ENCODE peak calls at places on chromosome 1, in six cellular contexts. One of them, this sample, is unnamed.

GRCh38 chr1:231059566-231060193 is 19.6 kb upstream of the FAM89A start:
- DNase-seq in heart right ventricle: no peak
- DNase-seq in aorta: no peak
- DNase-seq in A549: no peak
- DNase-seq in caudate nucleus: no peak
- DNase-seq in endothelial cell of umbilical vein: peak; percentile 22
- DNase-seq in this sample: no peak

GRCh38 chr1:33943978-33944377 is 80.1 kb downstream of the HMGB4 start:
- DNase-seq in aorta: no peak
- DNase-seq in heart right ventricle: no peak
- DNase-seq in endothelial cell of umbilical vein: no peak
- DNase-seq in caudate nucleus: no peak
- DNase-seq in A549: no peak
- DNase-seq in this sample: no peak

GRCh38 chr1:183318433-183318832 is 99.7 kb downstream of the NMNAT2 start:
- DNase-seq in endothelial cell of umbilical vein: peak; percentile 61
- DNase-seq in caudate nucleus: no peak
- DNase-seq in A549: peak; percentile 48
- DNase-seq in heart right ventricle: peak; percentile 86
- DNase-seq in aorta: peak; percentile 89
- DNase-seq in this sample: no peak

GRCh38 chr1:226784081-226785049 is 45.3 kb upstream of the ITPKB start:
- DNase-seq in aorta: no peak
- DNase-seq in A549: no peak
- DNase-seq in endothelial cell of umbilical vein: peak; percentile 66
- DNase-seq in caudate nucleus: no peak
- DNase-seq in heart right ventricle: no peak
- DNase-seq in this sample: peak; percentile 53

GRCh38 chr1:40438391-40439015 is 11.8 kb upstream of the ZFP69B start:
- DNase-seq in aorta: no peak
- DNase-seq in heart right ventricle: no peak
- DNase-seq in caudate nucleus: no peak
- DNase-seq in endothelial cell of umbilical vein: peak; percentile 51
- DNase-seq in A549: peak; percentile 18
- DNase-seq in this sample: no peak

GRCh38 chr1:218656301-218657037 is 311.3 kb downstream of the TGFB2 start:
- DNase-seq in A549: no peak
- DNase-seq in endothelial cell of umbilical vein: peak; percentile 22
- DNase-seq in heart right ventricle: no peak
- DNase-seq in aorta: no peak
- DNase-seq in caudate nucleus: no peak
- DNase-seq in this sample: no peak

GRCh38 chr1:244022301-244022700 is 28.8 kb upstream of the ZBTB18 start:
- DNase-seq in aorta: no peak
- DNase-seq in A549: no peak
- DNase-seq in heart right ventricle: no peak
- DNase-seq in caudate nucleus: no peak
- DNase-seq in endothelial cell of umbilical vein: no peak
- DNase-seq in this sample: no peak

GRCh38 chr1:6460349-6461236 is 5.4 kb downstream of the TNFRSF25 start:
- DNase-seq in heart right ventricle: no peak
- DNase-seq in A549: no peak
- DNase-seq in caudate nucleus: no peak
- DNase-seq in endothelial cell of umbilical vein: no peak
- DNase-seq in aorta: no peak
- DNase-seq in this sample: no peak

GRCh38 chr1:229757226-229757625 is 131.2 kb downstream of the URB2 start:
- DNase-seq in endothelial cell of umbilical vein: no peak
- DNase-seq in A549: no peak
- DNase-seq in heart right ventricle: no peak
- DNase-seq in caudate nucleus: no peak
- DNase-seq in aorta: no peak
- DNase-seq in this sample: no peak
- H3K27ac ChIP-seq in endothelial cell of umbilical vein: no peak overlapping the region
- H3K27ac ChIP-seq in A549: no peak overlapping the region
- H3K27ac ChIP-seq in heart right ventricle: no peak overlapping the region
- H3K27ac ChIP-seq in caudate nucleus: no peak overlapping the region
- H3K27ac ChIP-seq in aorta: no peak overlapping the region
- H3K27ac ChIP-seq in this sample: no peak overlapping the region

GRCh38 chr1:28078262-28078661 is 10.1 kb downstream of the EYA3 start:
- DNase-seq in A549: no peak
- DNase-seq in heart right ventricle: no peak
- DNase-seq in aorta: no peak
- DNase-seq in caudate nucleus: no peak
- DNase-seq in endothelial cell of umbilical vein: no peak
- DNase-seq in this sample: no peak
- H3K27ac ChIP-seq in A549: no peak overlapping the region
- H3K27ac ChIP-seq in heart right ventricle: peak overlapping the region; percentile 59
- H3K27ac ChIP-seq in aorta: no peak overlapping the region
- H3K27ac ChIP-seq in caudate nucleus: no peak overlapping the region
- H3K27ac ChIP-seq in endothelial cell of umbilical vein: no peak overlapping the region
- H3K27ac ChIP-seq in this sample: no peak overlapping the region

GRCh38 chr1:21620461-21620860 is 48.7 kb downstream of the RAP1GAP start:
- DNase-seq in heart right ventricle: no peak
- DNase-seq in endothelial cell of umbilical vein: no peak
- DNase-seq in aorta: no peak
- DNase-seq in caudate nucleus: no peak
- DNase-seq in A549: no peak
- DNase-seq in this sample: no peak
- H3K27ac ChIP-seq in heart right ventricle: no peak overlapping the region
- H3K27ac ChIP-seq in endothelial cell of umbilical vein: no peak overlapping the region
- H3K27ac ChIP-seq in aorta: no peak overlapping the region
- H3K27ac ChIP-seq in caudate nucleus: peak overlapping the region; percentile 16
- H3K27ac ChIP-seq in A549: peak overlapping the region; percentile 10
- H3K27ac ChIP-seq in this sample: peak overlapping the region; percentile 38

DNA sequence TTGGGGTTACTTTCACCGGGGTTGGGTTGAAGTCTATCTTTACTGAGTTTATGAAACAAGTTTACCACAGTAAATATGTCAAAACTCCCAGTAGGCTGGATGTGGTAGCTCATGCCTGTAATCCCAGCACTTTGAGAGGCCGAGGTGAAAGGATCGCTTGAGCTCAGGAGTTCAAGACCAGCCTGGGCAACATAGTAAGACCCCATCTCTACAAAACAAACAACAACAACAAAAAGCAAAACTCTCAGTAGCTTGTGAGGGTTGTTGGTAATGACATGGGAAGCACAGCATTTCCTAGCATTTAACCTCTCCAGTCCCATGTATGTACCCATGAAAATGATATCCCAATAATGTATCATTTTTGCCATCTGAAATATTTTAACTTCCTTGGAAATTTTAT is 34.7 kb downstream of the GJA5 start:
- DNase-seq in A549: no peak
- DNase-seq in endothelial cell of umbilical vein: no peak
- DNase-seq in heart right ventricle: no peak
- DNase-seq in aorta: no peak
- DNase-seq in caudate nucleus: no peak
- DNase-seq in this sample: no peak
- H3K27ac ChIP-seq in A549: no peak overlapping the region
- H3K27ac ChIP-seq in endothelial cell of umbilical vein: no peak overlapping the region
- H3K27ac ChIP-seq in heart right ventricle: no peak overlapping the region
- H3K27ac ChIP-seq in aorta: no peak overlapping the region
- H3K27ac ChIP-seq in caudate nucleus: no peak overlapping the region
- H3K27ac ChIP-seq in this sample: no peak overlapping the region

DNA sequence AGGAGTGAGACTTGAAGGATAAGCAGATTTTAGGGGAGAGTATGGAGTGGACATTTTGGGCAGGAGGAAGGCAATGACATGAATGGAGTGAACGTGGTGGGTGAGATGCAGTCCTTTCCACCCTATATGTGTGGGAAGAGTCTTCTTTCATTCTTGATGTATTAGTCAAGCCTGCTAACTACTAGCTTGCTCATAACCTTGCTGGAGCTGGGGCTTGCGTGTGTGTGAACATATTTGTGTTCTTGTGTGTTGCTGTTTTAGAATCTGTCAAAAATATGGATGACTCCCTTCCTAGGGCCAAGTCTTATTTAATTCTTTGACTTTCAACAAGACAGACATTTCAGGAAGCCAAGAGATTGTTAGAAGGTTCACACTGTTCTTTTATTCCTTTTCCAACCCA is 132.7 kb downstream of the UCK2 start:
- DNase-seq in heart right ventricle: no peak
- DNase-seq in caudate nucleus: no peak
- DNase-seq in aorta: no peak
- DNase-seq in A549: no peak
- DNase-seq in endothelial cell of umbilical vein: no peak
- DNase-seq in this sample: no peak
- H3K27ac ChIP-seq in heart right ventricle: no peak overlapping the region
- H3K27ac ChIP-seq in caudate nucleus: no peak overlapping the region
- H3K27ac ChIP-seq in aorta: no peak overlapping the region
- H3K27ac ChIP-seq in A549: no peak overlapping the region
- H3K27ac ChIP-seq in endothelial cell of umbilical vein: no peak overlapping the region
- H3K27ac ChIP-seq in this sample: no peak overlapping the region

GRCh38 chr1:84617349-84617748 is 43.1 kb upstream of the CTBS start:
- DNase-seq in A549: no peak
- DNase-seq in heart right ventricle: no peak
- DNase-seq in aorta: no peak
- DNase-seq in endothelial cell of umbilical vein: no peak
- DNase-seq in caudate nucleus: no peak
- DNase-seq in this sample: no peak

GRCh38 chr1:84615785-84616184 is 41.5 kb upstream of the CTBS start:
- DNase-seq in caudate nucleus: no peak
- DNase-seq in endothelial cell of umbilical vein: no peak
- DNase-seq in aorta: no peak
- DNase-seq in A549: no peak
- DNase-seq in heart right ventricle: no peak
- DNase-seq in this sample: no peak

GRCh38 chr1:84621553-84621952 is 47.3 kb upstream of the CTBS start:
- DNase-seq in caudate nucleus: no peak
- DNase-seq in endothelial cell of umbilical vein: no peak
- DNase-seq in aorta: no peak
- DNase-seq in A549: no peak
- DNase-seq in heart right ventricle: no peak
- DNase-seq in this sample: no peak

GRCh38 chr1:84620720-84621313 is 46.6 kb upstream of the CTBS start:
- DNase-seq in aorta: peak; percentile 92
- DNase-seq in heart right ventricle: peak; percentile 65
- DNase-seq in A549: peak; percentile 44
- DNase-seq in endothelial cell of umbilical vein: peak; percentile 80
- DNase-seq in caudate nucleus: no peak
- DNase-seq in this sample: peak; percentile 50

DNA sequence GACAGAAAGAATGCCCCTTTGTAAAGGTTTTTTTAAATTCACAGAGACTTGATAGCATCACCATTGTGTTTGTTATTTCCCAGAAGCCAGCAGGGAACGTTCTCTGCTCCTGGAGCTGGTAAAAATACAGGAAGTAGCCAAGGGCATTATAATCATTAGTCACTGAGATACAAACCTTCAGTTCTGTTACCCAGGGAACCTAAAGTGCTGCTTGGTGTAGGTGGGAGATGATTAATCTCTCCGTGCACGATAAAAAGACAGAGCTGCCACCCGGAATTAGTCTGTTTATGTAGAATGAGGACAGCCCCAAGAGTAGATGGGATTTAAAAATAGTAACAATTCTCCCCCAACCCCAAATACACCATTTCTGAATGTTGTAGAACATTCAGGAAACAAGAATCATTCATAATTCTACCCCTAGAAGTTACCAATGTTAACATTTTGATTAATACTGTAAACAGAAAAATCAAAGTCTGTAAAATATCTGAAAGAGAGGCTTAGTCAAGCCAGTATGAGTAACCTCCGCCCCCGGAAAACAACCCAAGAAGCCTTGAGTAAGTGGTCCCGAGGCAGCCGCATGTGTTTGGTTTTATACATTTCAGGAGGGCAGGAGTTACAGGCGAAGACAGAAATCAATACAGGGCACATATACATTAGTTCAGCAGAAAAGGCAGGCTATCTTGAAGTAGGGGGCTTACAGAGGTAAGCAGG is 45.3 kb upstream of the CTBS start:
- DNase-seq in A549: peak; percentile 19
- DNase-seq in heart right ventricle: no peak
- DNase-seq in caudate nucleus: no peak
- DNase-seq in aorta: no peak
- DNase-seq in endothelial cell of umbilical vein: peak; percentile 87
- DNase-seq in this sample: peak; percentile 31
- H3K27ac ChIP-seq in A549: no peak overlapping the region
- H3K27ac ChIP-seq in heart right ventricle: peak overlapping the region; percentile 28
- H3K27ac ChIP-seq in caudate nucleus: peak overlapping the region; percentile 90
- H3K27ac ChIP-seq in aorta: no peak overlapping the region
- H3K27ac ChIP-seq in endothelial cell of umbilical vein: peak overlapping the region; percentile 92
- H3K27ac ChIP-seq in this sample: peak overlapping the region; percentile 77